ENCODE peak calls at places on chromosome 21, in four cellular contexts. One of them, this sample, is unnamed.

GRCh38 chr21:27189870-27190269 is 223.0 kb upstream of the ADAMTS5 start:
- DNase-seq in MV-4-11: no peak
- DNase-seq in hepatic stellate cell: no peak
- DNase-seq in HT1080: no peak
- DNase-seq in this sample: no peak

GRCh38 chr21:35384375-35384774 is 335.3 kb upstream of the RUNX1 start:
- DNase-seq in MV-4-11: no peak
- DNase-seq in hepatic stellate cell: no peak
- DNase-seq in HT1080: no peak
- DNase-seq in this sample: no peak

GRCh38 chr21:16534408-16535099 is 804.8 kb downstream of the USP25 start:
- DNase-seq in MV-4-11: no peak
- DNase-seq in hepatic stellate cell: peak; percentile 5
- DNase-seq in HT1080: peak; percentile 28
- DNase-seq in this sample: peak; percentile 16

GRCh38 chr21:37219766-37220432 is 47.2 kb downstream of the VPS26C start:
- DNase-seq in MV-4-11: peak; percentile 17
- DNase-seq in hepatic stellate cell: no peak
- DNase-seq in HT1080: no peak
- DNase-seq in this sample: peak; percentile 52

GRCh38 chr21:26116456-26117011 is 54.0 kb downstream of the APP start:
- DNase-seq in MV-4-11: no peak
- DNase-seq in hepatic stellate cell: no peak
- DNase-seq in HT1080: no peak
- DNase-seq in this sample: peak; percentile 71

GRCh38 chr21:37848721-37849490 is 67.4 kb downstream of the KCNJ6 start:
- DNase-seq in MV-4-11: no peak
- DNase-seq in hepatic stellate cell: peak; percentile 42
- DNase-seq in HT1080: peak; percentile 15
- DNase-seq in this sample: peak; percentile 84

GRCh38 chr21:38170283-38170682 is 86.5 kb upstream of the KCNJ15 start:
- DNase-seq in MV-4-11: no peak
- DNase-seq in hepatic stellate cell: no peak
- DNase-seq in HT1080: peak; percentile 63
- DNase-seq in this sample: peak; percentile 84

GRCh38 chr21:30233228-30233627 is 17.3 kb upstream of the CLDN8 start:
- DNase-seq in MV-4-11: no peak
- DNase-seq in hepatic stellate cell: no peak
- DNase-seq in HT1080: no peak
- DNase-seq in this sample: no peak

GRCh38 chr21:18041012-18041411 is 203.6 kb upstream of the CHODL start:
- DNase-seq in MV-4-11: peak; percentile 23
- DNase-seq in hepatic stellate cell: no peak
- DNase-seq in HT1080: peak; percentile 50
- DNase-seq in this sample: peak; percentile 4

GRCh38 chr21:36260802-36261201 is 59.2 kb upstream of the MORC3 start:
- DNase-seq in MV-4-11: no peak
- DNase-seq in hepatic stellate cell: no peak
- DNase-seq in HT1080: no peak
- DNase-seq in this sample: no peak

GRCh38 chr21:46161800-46162592 is 6.6 kb upstream of the FTCD start:
- DNase-seq in MV-4-11: no peak
- DNase-seq in hepatic stellate cell: no peak
- DNase-seq in HT1080: no peak
- DNase-seq in this sample: no peak

GRCh38 chr21:34956416-34957316 is 92.4 kb downstream of the RUNX1 start:
- DNase-seq in MV-4-11: peak; percentile 19
- DNase-seq in hepatic stellate cell: no peak
- DNase-seq in HT1080: no peak
- DNase-seq in this sample: no peak

GRCh38 chr21:33434770-33435360 is 31.7 kb downstream of the IFNGR2 start:
- DNase-seq in MV-4-11: peak; percentile 99
- DNase-seq in hepatic stellate cell: peak; percentile 93
- DNase-seq in HT1080: peak; percentile 93
- DNase-seq in this sample: peak; percentile 91

This sample was measured in RPMI7951.